ENCODE peak calls at places on chromosomes 3 and 15, in six cellular contexts. L, A, D, V, R and J are unnamed samples.

GRCh38 chr3:8869613-8870012 is 93.7 kb downstream of the RAD18 start:
- DNase-seq in L (no peak), A (no peak), D (peak; percentile 74), V (no peak), R (no peak), J (no peak)

GRCh38 chr3:12284591-12284990 is 4.3 kb upstream of the PPARG start:
- DNase-seq in L (no peak), A (no peak), D (no peak), V (no peak), R (no peak), J (no peak)

GRCh38 chr15:98953950-98954349 is 53.6 kb downstream of the PGPEP1L start:
- DNase-seq in L (no peak), A (no peak), D (no peak), V (no peak), R (no peak), J (no peak)

GRCh38 chr3:70832811-70833509 is 520.5 kb upstream of the MDFIC2 start:
- DNase-seq in L (no peak), A (no peak), D (peak; percentile 51), V (no peak), R (no peak), J (no peak)

GRCh38 chr3:106085998-106086397 is 217.2 kb upstream of the CBLB start:
- DNase-seq in L (no peak), A (no peak), D (no peak), V (no peak), R (no peak), J (no peak)

GRCh38 chr3:101259485-101260341 is 60.7 kb downstream of the IMPG2 start:
- DNase-seq in L (no peak), A (no peak), D (no peak), V (no peak), R (peak; percentile 9), J (no peak)

GRCh38 chr3:100590114-100590839 is 19.1 kb upstream of the ADGRG7 start:
- DNase-seq in L (no peak), A (peak; percentile 24), D (peak; percentile 81), V (peak; percentile 76), R (peak; percentile 64), J (peak; percentile 44)

GRCh38 chr3:188455748-188456147 is 301.8 kb downstream of the LPP start:
- DNase-seq in L (no peak), A (no peak), D (no peak), V (no peak), R (no peak), J (no peak)

GRCh38 chr15:43975326-43975725 is 148.5 kb downstream of the WDR76 start:
- DNase-seq in L (no peak), A (no peak), D (no peak), V (no peak), R (no peak), J (no peak)

GRCh38 chr15:66593219-66593780 is 27.5 kb upstream of the LCTL start:
- DNase-seq in L (no peak), A (no peak), D (no peak), V (no peak), R (no peak), J (no peak)

GRCh38 chr15:92617197-92618037 is 38.2 kb downstream of the FAM174B start:
- DNase-seq in L (no peak), A (peak; percentile 67), D (peak; percentile 93), V (peak; percentile 48), R (peak; percentile 71), J (peak; percentile 79)

GRCh38 chr3:4584537-4585249 is 91.5 kb downstream of the ITPR1 start:
- DNase-seq in L (no peak), A (peak; percentile 49), D (peak; percentile 72), V (no peak), R (peak; percentile 15), J (no peak)

GRCh38 chr3:40878464-40878905 is 320.8 kb upstream of the CTNNB1 start:
- DNase-seq in L (no peak), A (no peak), D (no peak), V (peak; percentile 19), R (no peak), J (no peak)

GRCh38 chr15:57606816-57607215 is 15.1 kb downstream of the MYZAP start:
- DNase-seq in L (no peak), A (no peak), D (no peak), V (no peak), R (no peak), J (no peak)

GRCh38 chr3:170565495-170565894 is 20.4 kb downstream of the SLC7A14 start:
- DNase-seq in L (no peak), A (no peak), D (no peak), V (no peak), R (no peak), J (no peak)

GRCh38 chr3:122973893-122974615 is 53.5 kb downstream of the SEMA5B start:
- DNase-seq in L (no peak), A (peak; percentile 72), D (no peak), V (no peak), R (no peak), J (no peak)

GRCh38 chr3:13021141-13021933 is 51.9 kb downstream of the IQSEC1 start:
- DNase-seq in L (no peak), A (no peak), D (no peak), V (no peak), R (no peak), J (peak; percentile 76)

GRCh38 chr3:89628856-89629255 is 521.4 kb downstream of the EPHA3 start:
- DNase-seq in L (no peak), A (no peak), D (no peak), V (no peak), R (no peak), J (no peak)

GRCh38 chr15:74657846-74658245 is 38.0 kb downstream of the EDC3 start:
- DNase-seq in L (no peak), A (no peak), D (no peak), V (no peak), R (no peak), J (no peak)

GRCh38 chr3:18740631-18741583 is 315.8 kb upstream of the SATB1 start:
- DNase-seq in L (no peak), A (peak; percentile 11), D (no peak), V (no peak), R (peak; percentile 16), J (no peak)

GRCh38 chr3:191412764-191413163 is 48.2 kb upstream of the PYDC2 start:
- DNase-seq in L (no peak), A (no peak), D (peak; percentile 80), V (no peak), R (no peak), J (no peak)

GRCh38 chr15:68796576-68796975 is 24.1 kb downstream of the ANP32A start:
- DNase-seq in L (no peak), A (no peak), D (no peak), V (no peak), R (no peak), J (peak; percentile 25)

GRCh38 chr15:52682200-52682599 is 3.0 kb upstream of the ATOSA start:
- DNase-seq in L (no peak), A (no peak), D (no peak), V (no peak), R (no peak), J (no peak)

DNA sequence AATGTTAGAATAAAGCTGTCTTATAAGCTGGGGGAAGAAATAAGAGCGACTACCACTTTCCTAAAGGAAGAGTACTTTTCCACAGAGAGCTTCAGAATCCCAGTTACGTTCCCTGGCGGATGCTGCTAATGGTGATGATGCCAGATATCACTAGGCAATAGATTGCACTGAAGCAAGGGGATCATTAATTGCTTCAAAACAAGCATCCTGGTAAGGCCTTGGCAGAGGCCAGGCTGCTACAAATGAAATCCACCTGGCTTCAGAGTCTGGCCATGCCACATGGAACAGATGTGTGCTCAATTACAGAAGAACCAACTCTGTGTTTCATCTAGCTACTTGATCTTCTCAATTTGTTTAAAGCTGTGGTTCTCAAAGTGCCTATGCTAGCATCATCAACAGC is 129.2 kb upstream of the IL12A start:
- DNase-seq in L (no peak), A (no peak), D (no peak), V (no peak), R (no peak), J (no peak)
- H3K4me1 ChIP-seq in L (peaks cover 35% of the 10 kb centered on the region), A (peaks cover 62% of the 10 kb centered on the region), D (peaks cover 19% of the 10 kb centered on the region), V (peaks cover 61% of the 10 kb centered on the region), R (peaks cover 9% of the 10 kb centered on the region), J (no peaks in the 10 kb centered on the region)

GRCh38 chr15:77639431-77639830 is 6.7 kb upstream of the LINGO1 start:
- DNase-seq in L (no peak), A (no peak), D (no peak), V (no peak), R (no peak), J (no peak)

GRCh38 chr15:77642793-77643430 is 10.2 kb upstream of the LINGO1 start:
- DNase-seq in L (no peak), A (no peak), D (no peak), V (no peak), R (peak; percentile 29), J (peak; percentile 54)

GRCh38 chr15:77637851-77638402 is 5.2 kb upstream of the LINGO1 start:
- DNase-seq in L (no peak), A (no peak), D (no peak), V (peak; percentile 60), R (no peak), J (no peak)

GRCh38 chr15:77642019-77642418 is 9.3 kb upstream of the LINGO1 start:
- DNase-seq in L (no peak), A (no peak), D (no peak), V (no peak), R (no peak), J (no peak)

DNA sequence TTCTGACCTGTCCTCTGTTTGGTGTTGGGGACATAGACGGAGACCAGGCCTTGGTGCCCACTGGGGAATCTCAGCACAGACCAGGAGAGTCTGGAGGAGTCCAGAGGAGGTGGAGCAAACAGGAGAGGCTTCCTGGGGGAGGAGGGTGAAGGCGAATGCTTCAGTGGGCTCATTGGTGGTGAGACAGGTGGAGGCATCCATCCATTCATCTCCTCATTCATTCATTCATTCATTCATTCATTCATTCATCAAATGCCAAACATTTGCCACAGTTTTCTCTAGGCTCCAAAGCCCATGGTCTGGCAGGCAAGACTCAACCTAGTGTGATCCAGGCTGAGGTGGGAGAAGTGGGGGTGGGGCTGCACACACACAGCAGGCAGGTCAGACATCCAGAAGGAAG is 7.9 kb upstream of the LINGO1 start:
- DNase-seq in L (no peak), A (no peak), D (no peak), V (no peak), R (no peak), J (no peak)
- H3K27me3 ChIP-seq in L (no peaks in the 10 kb centered on the region), A (peaks cover 7% of the 10 kb centered on the region), D (peaks cover 18% of the 10 kb centered on the region), V (no peaks in the 10 kb centered on the region), R (peaks cover 9% of the 10 kb centered on the region), J (no peaks in the 10 kb centered on the region)

DNA sequence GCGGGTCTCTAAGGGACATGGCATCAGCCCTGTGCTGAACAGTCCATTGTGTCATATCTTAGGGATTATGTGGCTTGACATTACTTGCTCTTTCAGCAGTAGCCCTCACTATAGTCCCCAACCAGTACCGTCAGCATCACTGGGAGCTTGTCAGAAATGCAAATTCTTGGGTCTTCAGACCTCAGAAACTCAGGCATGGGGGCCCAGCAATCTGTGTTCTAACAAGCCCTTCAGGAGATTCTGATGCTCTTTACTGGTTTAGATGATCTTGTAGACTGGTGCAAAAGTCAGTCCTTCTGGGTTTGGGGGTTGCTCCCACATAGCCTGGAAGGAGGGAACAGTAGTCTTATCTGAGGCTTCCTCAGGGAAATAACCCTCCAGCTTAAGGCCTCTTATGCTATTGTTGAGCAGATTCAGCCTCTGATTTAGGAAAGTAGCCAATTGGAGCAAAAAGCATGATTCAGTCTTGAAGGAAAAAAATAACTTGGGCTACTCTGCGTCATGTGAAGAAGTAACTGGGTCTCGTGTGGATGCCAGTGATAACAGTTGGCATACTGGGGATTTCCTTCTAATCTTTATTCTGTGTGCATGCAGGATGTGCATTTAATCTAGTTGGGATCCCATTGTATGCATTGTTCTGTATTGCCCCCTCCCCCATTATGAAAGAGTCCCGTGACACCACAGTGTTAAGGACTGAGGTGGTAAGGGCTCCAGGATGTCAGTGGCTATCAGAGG is 38.9 kb upstream of the TRAK1 start:
- DNase-seq in L (no peak), A (no peak), D (peak; percentile 91), V (no peak), R (no peak), J (no peak)
- H3K4me1 ChIP-seq in L (peaks cover 16% of the 10 kb centered on the region), A (peaks cover 46% of the 10 kb centered on the region), D (peaks cover 24% of the 10 kb centered on the region), V (peaks cover 14% of the 10 kb centered on the region), R (peaks cover 42% of the 10 kb centered on the region), J (peaks cover 13% of the 10 kb centered on the region)

GRCh38 chr15:40931300-40932142 is 2.4 kb downstream of the DLL4 start:
- DNase-seq in L (no peak), A (no peak), D (no peak), V (no peak), R (peak; percentile 32), J (no peak)
- H3K27me3 ChIP-seq in L (peaks cover 13% of the 10 kb centered on the region), A (peaks cover 45% of the 10 kb centered on the region), D (peaks cover 30% of the 10 kb centered on the region), V (peaks cover 90% of the 10 kb centered on the region), R (peaks cover 53% of the 10 kb centered on the region), J (no peaks in the 10 kb centered on the region)